ENCODE peak calls at places on chromosomes 13 and 19, in six cellular contexts. Y is upper lobe of right lung, M is H9, X is B cell, V is neural crest cell, T is lower leg skin. C is an unnamed sample.

GRCh38 chr13:94710881-94711560 is 1.3 kb downstream of the SOX21 start:
- DNase-seq in Y (peak), M (peak), X (no peak), V (no peak), T (no peak), C (peak)

GRCh38 chr13:95644611-95645052 is at the start of gene DZIP1:
- DNase-seq in Y (peak), M (peak), X (no peak), V (peak), T (peak), C (peak)

GRCh38 chr19:42316223-42317211 is 3.4 kb downstream of the TMEM145 start:
- DNase-seq in Y (peak), M (no peak), X (no peak), V (no peak), T (no peak), C (no peak)

GRCh38 chr13:50072676-50073075 is 57.4 kb downstream of the KCNRG start:
- DNase-seq in Y (no peak), M (no peak), X (no peak), V (no peak), T (no peak), C (no peak)

GRCh38 chr19:55272142-55272541 is 7.8 kb downstream of the HSPBP1 start:
- DNase-seq in Y (no peak), M (no peak), X (no peak), V (no peak), T (no peak), C (no peak)

GRCh38 chr19:51166846-51167490 is 24.9 kb downstream of the SIGLEC7 start:
- DNase-seq in Y (no peak), M (no peak), X (no peak), V (no peak), T (no peak), C (no peak)

GRCh38 chr13:88925954-88926353 is 1254.8 kb downstream of the SLITRK5 start:
- DNase-seq in Y (no peak), M (no peak), X (no peak), V (no peak), T (no peak), C (no peak)

GRCh38 chr13:39943711-39944110 is 288.2 kb downstream of the COG6 start:
- DNase-seq in Y (no peak), M (no peak), X (no peak), V (no peak), T (no peak), C (no peak)

GRCh38 chr13:41179593-41180250 is 14.6 kb downstream of the KBTBD7 start:
- DNase-seq in Y (no peak), M (no peak), X (no peak), V (no peak), T (no peak), C (no peak)

GRCh38 chr19:7456964-7457541 is 31.8 kb downstream of the PEX11G start:
- DNase-seq in Y (no peak), M (no peak), X (no peak), V (no peak), T (no peak), C (no peak)

GRCh38 chr13:113941571-113942191 is 32.2 kb downstream of the C13orf46 start:
- DNase-seq in Y (no peak), M (no peak), X (no peak), V (no peak), T (no peak), C (no peak)

GRCh38 chr13:67223024-67223423 is 7.1 kb downstream of the PCDH9 start:
- DNase-seq in Y (no peak), M (no peak), X (no peak), V (no peak), T (no peak), C (no peak)

GRCh38 chr13:92379371-92379770 is 847.2 kb upstream of the GPC6 start:
- DNase-seq in Y (no peak), M (no peak), X (no peak), V (no peak), T (no peak), C (no peak)

GRCh38 chr19:40811478-40812341 is 12.7 kb downstream of the EGLN2 start:
- DNase-seq in Y (no peak), M (peak), X (no peak), V (no peak), T (no peak), C (no peak)

GRCh38 chr13:113041293-113041690 is 64.3 kb upstream of the F7 start:
- DNase-seq in Y (no peak), M (no peak), X (no peak), V (no peak), T (peak), C (no peak)

GRCh38 chr13:30148791-30149190 is 158.6 kb downstream of the KATNAL1 start:
- DNase-seq in Y (no peak), M (no peak), X (no peak), V (no peak), T (no peak), C (no peak)

GRCh38 chr13:100506600-100507422 is 81.8 kb downstream of the GGACT start:
- DNase-seq in Y (no peak), M (no peak), X (no peak), V (no peak), T (no peak), C (no peak)

GRCh38 chr13:113258655-113259054 is 38.4 kb upstream of the LAMP1 start:
- DNase-seq in Y (no peak), M (no peak), X (no peak), V (no peak), T (no peak), C (no peak)

GRCh38 chr13:101554420-101555125 is 102.1 kb downstream of the ITGBL1 start:
- DNase-seq in Y (no peak), M (no peak), X (no peak), V (no peak), T (no peak), C (no peak)

GRCh38 chr19:4988770-4989251 is 19.9 kb downstream of the KDM4B start:
- DNase-seq in Y (no peak), M (no peak), X (no peak), V (no peak), T (peak), C (peak)

GRCh38 chr13:45007823-45008222 is 18.5 kb downstream of the GPALPP1 start:
- DNase-seq in Y (no peak), M (no peak), X (no peak), V (no peak), T (no peak), C (no peak)

GRCh38 chr13:40570930-40571329 is 95.5 kb downstream of the FOXO1 start:
- DNase-seq in Y (no peak), M (no peak), X (no peak), V (no peak), T (no peak), C (no peak)

GRCh38 chr19:6126335-6126974 is 9.0 kb upstream of the ACSBG2 start:
- DNase-seq in Y (no peak), M (peak), X (peak), V (no peak), T (no peak), C (no peak)

GRCh38 chr19:48661746-48662145 is 11.1 kb downstream of the NTN5 start:
- DNase-seq in Y (no peak), M (no peak), X (no peak), V (no peak), T (no peak), C (no peak)

GRCh38 chr19:41376241-41376997 is at the start of gene TMEM91:
- DNase-seq in Y (peak), M (peak), X (no peak), V (peak), T (peak), C (peak)

GRCh38 chr19:19636573-19636972 is 6.9 kb downstream of the GMIP start:
- DNase-seq in Y (no peak), M (no peak), X (no peak), V (no peak), T (no peak), C (no peak)

GRCh38 chr13:27329210-27329609 is 58.6 kb downstream of the RASL11A start:
- DNase-seq in Y (no peak), M (no peak), X (no peak), V (no peak), T (peak), C (no peak)

GRCh38 chr13:31250435-31250834 is 50.7 kb downstream of the B3GLCT start:
- DNase-seq in Y (no peak), M (no peak), X (no peak), V (no peak), T (no peak), C (no peak)

GRCh38 chr13:49976314-49977258 is 20.3 kb upstream of the TRIM13 start:
- DNase-seq in Y (peak), M (peak), X (peak), V (peak), T (peak), C (peak)

GRCh38 chr13:28423010-28423409 is 71.9 kb downstream of the FLT1 start:
- DNase-seq in Y (peak), M (no peak), X (peak), V (no peak), T (no peak), C (no peak)

GRCh38 chr13:22837980-22838615 is 342.7 kb upstream of the SGCG start:
- DNase-seq in Y (no peak), M (no peak), X (no peak), V (no peak), T (no peak), C (no peak)

GRCh38 chr19:44958090-44958489 is 2.9 kb downstream of the CLPTM1 start:
- DNase-seq in Y (no peak), M (no peak), X (no peak), V (no peak), T (no peak), C (no peak)

GRCh38 chr13:30792257-30793000 is 57.1 kb downstream of the ALOX5AP start:
- DNase-seq in Y (peak), M (peak), X (no peak), V (no peak), T (peak), C (peak)

GRCh38 chr13:29758591-29759114 is 91.8 kb downstream of the UBL3 start:
- DNase-seq in Y (peak), M (no peak), X (peak), V (no peak), T (no peak), C (no peak)

GRCh38 chr13:97235549-97236206 is 13.5 kb downstream of the MBNL2 start:
- DNase-seq in Y (no peak), M (no peak), X (no peak), V (no peak), T (no peak), C (no peak)

GRCh38 chr19:16170134-16170533 is 3.2 kb downstream of the CIB3 start:
- DNase-seq in Y (no peak), M (no peak), X (no peak), V (no peak), T (no peak), C (no peak)

GRCh38 chr13:107650081-107650701 is 565.1 kb downstream of the LIG4 start:
- DNase-seq in Y (peak), M (peak), X (peak), V (peak), T (no peak), C (peak)
- TF ChIP-seq CTCF in Y (peak), M (peak), X (peak), V (peak), T (no peak), C (peak)

GRCh38 chr13:54953786-54954185 is 1925.2 kb downstream of the OLFM4 start:
- DNase-seq in Y (no peak), M (no peak), X (no peak), V (no peak), T (no peak), C (no peak)

GRCh38 chr13:54945978-54946377 is 1917.4 kb downstream of the OLFM4 start:
- DNase-seq in Y (no peak), M (no peak), X (no peak), V (no peak), T (no peak), C (no peak)

GRCh38 chr13:54949735-54950134 is 1921.1 kb downstream of the OLFM4 start:
- DNase-seq in Y (no peak), M (no peak), X (no peak), V (no peak), T (no peak), C (no peak)

DNA sequence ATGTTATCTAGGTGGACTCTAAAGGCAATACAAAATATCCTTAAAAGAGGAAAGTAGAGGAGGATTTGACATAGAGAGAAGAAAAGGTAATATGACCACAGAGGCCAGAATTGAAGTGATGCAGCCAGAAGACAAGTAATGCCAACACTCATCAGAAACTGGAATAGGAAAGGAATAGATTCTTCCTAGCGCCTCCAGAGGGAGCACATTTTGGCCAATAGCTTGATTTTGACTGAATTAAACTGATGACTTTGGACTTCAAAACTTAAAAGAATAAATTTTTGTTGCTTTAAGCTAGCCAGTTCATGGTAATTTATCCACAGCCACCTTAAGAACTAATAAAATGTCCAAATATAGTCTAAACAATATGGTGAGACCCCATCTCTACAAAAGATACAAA is 1921.9 kb downstream of the OLFM4 start:
- DNase-seq in Y (no peak), M (no peak), X (no peak), V (no peak), T (no peak), C (no peak)
- TF ChIP-seq CTCF in Y (no peak), M (peak), X (no peak), V (peak), T (no peak), C (no peak)

DNA sequence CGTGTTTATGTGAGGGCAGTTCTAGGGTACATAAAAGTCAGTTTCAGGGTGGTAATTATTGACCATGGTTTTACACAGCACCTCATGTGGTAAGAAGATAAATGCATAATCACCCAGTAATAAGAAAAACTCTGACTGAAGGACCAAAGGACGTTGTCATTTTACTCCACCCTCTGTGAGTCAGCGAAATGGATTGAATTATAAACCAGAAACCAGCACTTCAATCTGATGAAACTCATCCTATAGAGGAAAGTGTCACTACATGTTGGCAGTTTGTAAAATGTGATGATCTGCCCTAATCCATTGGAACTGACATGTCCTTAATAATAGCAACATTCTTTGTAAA is 406.8 kb downstream of the KLF5 start:
- DNase-seq in Y (no peak), M (no peak), X (no peak), V (no peak), T (no peak), C (no peak)
- TF ChIP-seq CTCF in Y (no peak), M (no peak), X (no peak), V (no peak), T (no peak), C (no peak)

DNA sequence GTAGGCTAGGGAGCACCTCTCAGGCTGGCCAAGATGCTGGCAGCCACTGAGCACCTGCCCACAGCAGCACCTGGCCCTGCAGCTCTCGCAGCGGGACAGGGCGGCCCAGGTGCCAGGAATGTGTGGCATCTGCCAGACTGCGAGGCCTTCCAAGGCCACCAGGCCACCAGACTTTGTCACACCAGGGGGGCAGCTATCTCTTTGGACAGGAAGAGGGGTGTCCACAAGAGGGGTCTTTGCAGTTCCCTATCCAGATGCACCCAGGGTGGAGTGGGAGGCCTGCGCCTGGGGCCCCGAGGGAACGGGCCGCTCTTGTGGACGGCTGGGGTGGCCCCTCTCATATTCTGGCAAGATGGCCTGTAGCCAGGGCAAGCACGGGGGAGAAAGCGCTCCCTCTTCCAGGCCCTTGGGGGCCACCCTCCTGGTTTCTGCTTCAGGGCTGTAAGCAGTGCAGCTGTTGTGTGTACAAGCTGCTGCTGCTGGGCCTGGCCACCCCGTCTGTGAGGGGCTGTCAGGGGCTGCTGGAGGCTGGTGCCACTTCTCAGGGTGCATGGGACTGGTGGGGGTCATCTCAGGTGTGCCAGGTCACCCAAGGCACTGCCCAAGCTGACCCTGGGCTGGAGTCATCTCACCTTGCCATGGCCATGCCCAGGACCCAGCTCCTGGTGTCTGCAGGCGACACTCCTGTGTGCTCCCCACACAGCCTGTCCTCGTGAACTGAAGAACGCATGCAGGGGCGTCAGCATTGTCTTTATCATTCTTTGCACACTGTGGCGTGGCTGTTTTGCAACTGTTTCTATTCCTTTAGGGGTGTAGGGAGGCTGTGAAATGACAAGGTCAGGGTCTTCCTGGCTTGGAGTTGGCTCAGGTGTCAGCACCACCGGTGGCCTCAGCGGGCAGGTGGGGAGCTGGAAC is 1.8 kb downstream of the TEX29 start:
- DNase-seq in Y (no peak), M (peak), X (no peak), V (no peak), T (peak), C (no peak)
- TF ChIP-seq CTCF in Y (no peak), M (no peak), X (no peak), V (no peak), T (no peak), C (no peak)

DNA sequence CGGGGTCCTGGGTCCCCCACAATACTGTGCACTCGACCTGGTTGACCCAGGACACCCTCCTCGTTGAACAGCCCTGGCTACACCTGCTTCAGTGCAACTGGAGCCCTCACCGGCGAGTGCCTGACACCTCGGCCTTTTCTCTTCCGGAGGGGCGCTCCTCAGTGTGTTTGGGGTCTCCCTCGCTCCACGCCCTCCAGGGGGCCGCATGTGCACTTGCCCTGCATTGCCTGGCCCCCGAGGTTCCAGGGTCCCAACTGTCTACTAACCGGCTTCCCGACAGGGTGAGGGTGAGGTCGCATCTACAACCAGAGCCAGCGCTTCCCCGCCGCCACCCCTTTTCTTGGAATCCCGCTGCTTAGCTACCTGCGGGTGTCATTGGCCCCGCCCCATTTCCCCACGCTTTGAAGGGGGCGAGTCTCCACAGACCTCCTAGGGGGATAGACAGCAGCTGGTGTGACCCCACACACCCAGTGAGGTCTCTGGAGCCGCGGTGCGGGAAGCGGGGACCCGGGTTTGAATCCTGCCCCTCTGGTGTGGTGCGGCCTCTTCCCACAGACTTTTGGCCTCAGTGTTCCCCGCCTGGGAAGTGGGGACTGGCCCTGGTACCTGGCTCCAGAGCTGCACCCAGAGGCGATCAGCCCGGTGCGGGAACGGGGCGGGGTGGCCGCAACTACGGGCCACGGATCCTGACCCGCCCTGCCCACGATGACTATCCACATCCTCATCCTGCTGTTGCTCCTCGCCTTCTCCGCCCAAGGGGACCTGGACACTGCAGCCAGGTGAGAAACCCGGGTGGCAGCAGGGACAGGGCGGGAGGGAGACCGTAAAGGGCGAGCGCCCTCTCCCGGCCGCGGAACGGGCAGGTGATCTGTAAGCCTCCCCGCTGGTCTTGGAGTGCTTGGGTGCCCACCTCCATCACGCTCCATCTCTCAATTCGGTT is at the start of gene ADM5:
- DNase-seq in Y (peak), M (peak), X (peak), V (no peak), T (peak), C (peak)
- TF ChIP-seq CTCF in Y (peak), M (peak), X (peak), V (peak), T (no peak), C (peak)

DNA sequence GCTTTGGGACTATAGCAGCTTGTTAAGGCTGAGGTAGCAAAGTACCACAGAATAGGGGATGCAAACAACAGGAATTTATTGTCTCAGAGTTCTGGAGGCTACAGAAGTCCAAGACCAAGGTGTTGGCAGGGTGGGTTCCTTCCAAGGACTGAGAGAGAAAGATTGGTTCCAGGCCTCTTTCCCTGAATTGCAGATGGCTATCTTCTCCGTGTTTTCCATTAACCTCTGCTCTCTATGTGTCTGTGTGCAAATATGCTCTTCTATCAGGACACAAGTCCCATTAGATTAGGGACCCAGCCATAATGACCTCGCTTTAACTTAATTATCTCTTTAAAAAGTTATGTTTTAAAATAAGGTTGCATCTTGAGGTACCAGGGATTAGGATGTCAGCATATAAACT is 1732.9 kb upstream of the SLC10A2 start:
- DNase-seq in Y (no peak), M (no peak), X (no peak), V (no peak), T (no peak), C (no peak)
- TF ChIP-seq CTCF in Y (no peak), M (no peak), X (no peak), V (no peak), T (no peak), C (no peak)

C was measured in glutamatergic neuron.